ENCODE peak calls at places on chromosome 11, in nine cellular contexts. Z is lower lobe of right lung, T is mucosa of descending colon, D is HCT116, X is GM12878, K is psoas muscle, M is upper lobe of right lung, O is body of pancreas, A is heart left ventricle. P is an unnamed sample.

GRCh38 chr11:3955299-3955665 is 99.8 kb downstream of the STIM1 start:
- ATAC-seq in Z (no peak), T (no peak), D (no peak), X (no peak), K (no peak), M (no peak), O (no peak), A (no peak), P (no peak)

GRCh38 chr11:34157163-34157562 is 51.7 kb downstream of the NAT10 start:
- ATAC-seq in Z (no peak), T (no peak), D (no peak), X (no peak), K (peak), M (no peak), O (no peak), A (peak), P (no peak)

GRCh38 chr11:63491240-63491587 is 247 bp upstream of the PLAAT5 start:
- ATAC-seq in Z (peak), T (no peak), D (no peak), X (no peak), K (peak), M (no peak), O (no peak), A (no peak), P (no peak)

GRCh38 chr11:115168229-115168671 is 336.0 kb downstream of the CADM1 start:
- ATAC-seq in Z (peak), T (no peak), D (no peak), X (no peak), K (peak), M (peak), O (peak), A (peak), P (no peak)

GRCh38 chr11:26442131-26442530 is 110.2 kb downstream of the ANO3 start:
- ATAC-seq in Z (no peak), T (peak), D (no peak), X (no peak), K (no peak), M (no peak), O (no peak), A (no peak), P (no peak)

GRCh38 chr11:25094085-25094802 is 597.4 kb downstream of the LUZP2 start:
- ATAC-seq in Z (no peak), T (peak), D (no peak), X (no peak), K (no peak), M (peak), O (no peak), A (no peak), P (no peak)

GRCh38 chr11:3000032-3000961 is 8.2 kb upstream of the NAP1L4 start:
- ATAC-seq in Z (peak), T (peak), D (no peak), X (no peak), K (peak), M (peak), O (peak), A (peak), P (peak)

GRCh38 chr11:11512929-11513328 is 108.9 kb downstream of the GALNT18 start:
- ATAC-seq in Z (no peak), T (no peak), D (no peak), X (no peak), K (peak), M (no peak), O (no peak), A (no peak), P (no peak)

GRCh38 chr11:110086892-110087309 is 6.3 kb upstream of the ZC3H12C start:
- ATAC-seq in Z (peak), T (peak), D (no peak), X (peak), K (no peak), M (peak), O (peak), A (peak), P (no peak)

GRCh38 chr11:130947481-130947880 is 31.2 kb upstream of the SNX19 start:
- ATAC-seq in Z (no peak), T (no peak), D (no peak), X (no peak), K (no peak), M (no peak), O (no peak), A (no peak), P (no peak)

DNA sequence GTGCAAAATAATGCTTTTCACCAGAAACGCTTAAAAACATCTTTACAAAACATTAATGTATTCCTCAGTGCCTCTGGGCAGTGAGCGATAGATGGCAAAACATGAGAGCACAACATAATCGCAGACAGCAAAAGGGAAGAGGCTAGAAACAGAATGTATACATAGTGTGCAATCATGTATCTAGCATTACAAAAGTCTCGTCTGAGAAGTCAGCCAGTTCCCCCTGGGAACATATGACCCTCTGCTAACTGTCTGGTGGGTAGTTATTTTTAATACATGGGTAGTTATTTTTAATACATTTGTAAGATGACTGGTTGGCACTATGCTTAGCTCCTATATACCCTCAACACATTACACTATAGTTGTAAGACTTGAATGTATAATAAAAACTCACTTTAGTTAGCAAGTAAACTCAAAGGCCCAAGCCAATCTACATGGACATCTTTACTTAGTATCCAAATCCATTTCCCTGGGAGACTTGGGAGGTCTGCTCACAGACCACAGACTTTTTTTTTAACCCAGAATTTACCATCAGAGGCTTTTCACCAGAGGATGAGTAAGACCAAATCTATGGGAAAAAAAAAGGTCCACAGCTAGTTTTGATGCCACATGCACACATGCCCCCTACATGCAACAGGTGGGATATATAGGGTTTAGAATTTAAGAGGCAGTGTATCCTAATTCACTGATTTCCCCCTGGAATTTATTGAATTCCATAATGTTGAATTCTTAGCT is 71.7 kb downstream of the AMBRA1 start:
- ATAC-seq in Z (peak), T (no peak), D (no peak), X (peak), K (peak), M (peak), O (no peak), A (peak), P (no peak)
- H3K4me3 ChIP-seq in Z (no peak), T (no peak), D (no peak), X (no peak), K (no peak), M (no peak), O (no peak), A (no peak), P (no peak)

DNA sequence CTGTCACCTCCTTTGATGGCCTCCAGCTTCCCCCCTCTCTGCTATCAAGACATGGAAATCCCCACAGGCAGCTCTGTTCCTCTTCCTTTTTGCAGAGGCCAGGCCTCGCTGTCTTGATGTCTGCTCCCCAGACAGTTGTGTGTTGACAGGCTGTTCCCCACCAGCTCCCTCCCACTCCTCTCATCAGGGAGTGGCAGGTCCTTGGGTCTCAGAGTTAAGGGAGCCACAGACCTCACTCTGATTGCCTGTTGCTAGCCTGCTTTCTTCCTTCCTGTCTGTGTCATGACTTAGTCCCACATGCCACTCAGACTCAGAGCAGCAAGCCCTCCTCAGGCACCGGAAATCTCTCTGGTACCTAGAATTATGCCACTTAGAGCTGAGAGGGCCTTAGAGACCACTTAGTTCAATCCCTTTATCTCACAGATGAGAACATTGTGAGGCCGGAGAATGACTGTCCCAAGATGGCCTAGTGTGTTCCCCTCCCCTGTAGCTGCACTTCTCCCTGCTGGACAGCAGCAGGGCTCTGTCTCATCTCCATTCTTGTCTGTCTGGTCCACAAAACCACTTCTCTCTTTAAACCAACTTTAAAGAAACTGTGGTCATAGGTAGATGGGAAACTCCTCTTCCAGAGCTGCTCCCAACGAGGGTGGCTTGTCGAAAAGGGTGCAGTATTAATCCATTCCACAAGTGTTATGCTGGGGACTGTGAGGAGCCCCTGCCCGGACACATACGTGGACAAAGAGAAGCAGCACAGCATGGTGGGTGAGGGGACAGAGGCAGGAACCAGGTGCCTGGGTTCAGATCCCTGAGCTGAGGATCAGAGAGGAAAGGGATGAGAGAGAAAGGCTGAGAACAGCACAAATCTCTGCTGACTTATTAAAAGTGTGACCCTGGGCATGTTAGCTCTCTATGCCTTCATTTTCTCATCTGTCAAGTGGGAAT is 4.2 kb downstream of the AMPD3 start:
- ATAC-seq in Z (peak), T (peak), D (no peak), X (peak), K (no peak), M (peak), O (no peak), A (peak), P (no peak)
- H3K4me3 ChIP-seq in Z (no peak), T (no peak), D (no peak), X (peak), K (peak), M (no peak), O (no peak), A (no peak), P (no peak)

DNA sequence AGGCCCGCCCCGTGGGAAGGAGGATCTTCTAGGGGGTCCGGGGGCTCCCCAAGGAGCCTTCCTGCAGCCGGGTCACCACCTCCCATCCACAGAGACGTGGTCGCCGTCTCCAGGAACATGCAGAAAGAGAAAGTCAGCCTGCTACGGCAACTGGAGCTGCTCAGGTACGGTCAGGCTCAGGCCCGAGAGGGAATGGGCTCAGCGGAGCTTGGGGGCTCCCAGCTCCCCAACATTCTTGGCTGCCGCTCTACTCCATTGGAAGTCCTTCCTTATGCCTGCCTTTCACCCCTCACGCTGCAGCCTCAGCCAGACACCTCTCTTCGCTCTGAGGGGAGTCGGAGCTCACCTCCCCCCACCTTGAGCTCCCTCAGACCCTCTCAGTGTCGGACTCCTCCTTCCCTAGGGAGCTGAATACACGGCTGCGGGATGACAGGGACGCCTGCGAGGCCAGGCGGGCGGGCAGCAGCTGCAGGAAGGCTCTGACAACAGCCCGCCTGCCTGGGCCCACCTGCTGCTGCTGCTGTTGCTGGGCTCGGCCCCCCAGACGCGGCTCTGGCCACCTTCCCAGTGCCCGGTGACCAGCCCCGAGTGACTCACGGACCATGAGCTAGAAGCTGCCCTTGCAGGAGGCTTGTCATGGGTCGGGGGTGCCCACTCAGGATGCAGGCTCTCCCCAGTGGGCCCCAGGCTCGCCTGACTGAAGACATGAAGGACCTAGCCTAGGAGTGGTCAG is 1.5 kb upstream of the CD151 start:
- ATAC-seq in Z (no peak), T (no peak), D (no peak), X (no peak), K (no peak), M (no peak), O (no peak), A (no peak), P (no peak)
- H3K4me3 ChIP-seq in Z (peak), T (no peak), D (peak), X (no peak), K (peak), M (peak), O (no peak), A (peak), P (no peak)

GRCh38 chr11:68531129-68531693 is 70.7 kb downstream of the PPP6R3 start:
- ATAC-seq in Z (no peak), T (no peak), D (no peak), X (no peak), K (no peak), M (no peak), O (no peak), A (no peak), P (no peak)

GRCh38 chr11:68525930-68526329 is 65.4 kb downstream of the PPP6R3 start:
- ATAC-seq in Z (no peak), T (peak), D (no peak), X (no peak), K (no peak), M (no peak), O (no peak), A (no peak), P (no peak)

GRCh38 chr11:68525320-68525719 is 64.8 kb downstream of the PPP6R3 start:
- ATAC-seq in Z (no peak), T (peak), D (no peak), X (no peak), K (no peak), M (no peak), O (no peak), A (no peak), P (no peak)

GRCh38 chr11:68527585-68527984 is 67.0 kb downstream of the PPP6R3 start:
- ATAC-seq in Z (no peak), T (no peak), D (no peak), X (no peak), K (no peak), M (no peak), O (no peak), A (no peak), P (no peak)

DNA sequence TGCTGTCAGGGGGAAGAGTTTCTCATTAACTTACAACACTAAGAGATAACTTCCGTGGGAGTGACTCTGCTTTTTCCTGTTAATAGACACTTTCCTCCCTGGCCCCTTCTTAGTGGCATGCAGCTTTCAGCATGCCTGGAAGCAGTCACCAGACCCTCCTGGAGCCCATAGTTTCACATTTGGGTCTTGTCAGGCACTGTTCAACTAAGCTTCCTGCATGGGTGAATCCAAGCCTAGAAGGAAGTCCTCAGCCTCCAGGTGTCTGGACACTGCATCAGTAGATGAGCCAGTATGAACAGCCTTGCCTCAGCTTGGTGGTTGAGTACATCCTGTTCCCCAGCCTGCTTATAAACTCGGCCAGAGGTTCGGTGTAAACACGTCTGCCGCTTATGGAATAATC is 68.1 kb downstream of the PPP6R3 start:
- ATAC-seq in Z (no peak), T (peak), D (no peak), X (no peak), K (peak), M (peak), O (no peak), A (peak), P (peak)
- H3K4me3 ChIP-seq in Z (no peak), T (no peak), D (no peak), X (no peak), K (no peak), M (no peak), O (no peak), A (no peak), P (no peak)